ENCODE peak calls at places on chromosomes 16 and 17, in ten cellular contexts. M is heart left ventricle; I is AG10803; N is kidney; X is activated CD8-positive, alpha-beta T cell treated with anti-CD3 and anti-CD28 coated beads for 36 hours; U is left ventricle myocardium inferior; Y is RWPE1; Q is CD8-positive, alpha-beta T cell; J is cardiac fibroblast; K is A549. W is an unnamed sample.

GRCh38 chr17:61459968-61460718 is 7.9 kb downstream of the TBX4 start:
- DNase-seq in K (no peak), U (no peak), N (no peak), I (no peak), X (no peak), J (no peak), Y (no peak), Q (no peak), M (no peak), W (no peak)

GRCh38 chr16:2115591-2115973 is 20.1 kb downstream of the PKD1 start:
- DNase-seq in K (no peak), Q (no peak), I (no peak), Y (no peak), X (no peak), J (no peak), M (no peak), U (no peak), N (peak), W (no peak)

GRCh38 chr16:19883296-19883951 is 1.2 kb downstream of the GPRC5B start:
- DNase-seq in X (peak), I (no peak), Y (no peak), U (peak), Q (no peak), J (no peak), K (no peak), N (peak), M (peak), W (peak)

GRCh38 chr16:89152831-89153700 is 18.5 kb upstream of the CDH15 start:
- DNase-seq in U (no peak), N (peak), K (no peak), M (no peak), Y (no peak), Q (no peak), X (no peak), I (no peak), J (no peak), W (no peak)

GRCh38 chr16:7381671-7382070 is 49.0 kb downstream of the RBFOX1 start:
- DNase-seq in Y (no peak), U (no peak), M (no peak), K (no peak), I (no peak), X (no peak), J (no peak), Q (no peak), N (no peak), W (no peak)

GRCh38 chr16:73572135-73572534 is 524.2 kb upstream of the ZFHX3 start:
- DNase-seq in M (peak), J (no peak), Q (no peak), N (peak), K (no peak), U (peak), X (no peak), I (peak), Y (no peak), W (no peak)

GRCh38 chr16:9061358-9061813 is 30.1 kb upstream of the HAPSTR1 start:
- DNase-seq in U (peak), I (no peak), X (no peak), M (peak), K (no peak), J (peak), Y (no peak), Q (no peak), N (no peak), W (no peak)

GRCh38 chr17:10614536-10615155 is 42.5 kb downstream of the MYH3 start:
- DNase-seq in Y (peak), U (no peak), X (peak), J (peak), M (no peak), N (no peak), Q (no peak), K (peak), I (peak), W (peak)

GRCh38 chr16:21610006-21610544 is 10.7 kb downstream of the METTL9 start:
- DNase-seq in Y (no peak), I (no peak), M (no peak), K (no peak), N (no peak), J (no peak), U (no peak), Q (no peak), X (no peak), W (no peak)

GRCh38 chr17:73189417-73190099 is 3.3 kb upstream of the COG1 start:
- DNase-seq in Y (peak), N (no peak), Q (no peak), J (peak), X (no peak), K (peak), I (peak), M (no peak), U (no peak), W (peak)

GRCh38 chr16:10683160-10683559 is 11.6 kb downstream of the TEKT5 start:
- DNase-seq in Y (no peak), U (no peak), K (no peak), I (no peak), Q (no peak), N (no peak), X (no peak), M (peak), J (no peak), W (no peak)

GRCh38 chr16:82384017-82384416 is 214.0 kb upstream of the MPHOSPH6 start:
- DNase-seq in M (no peak), N (no peak), J (no peak), I (no peak), U (no peak), Y (no peak), Q (no peak), X (no peak), K (no peak), W (no peak)

GRCh38 chr16:83717814-83718213 is 90.0 kb upstream of the HSBP1 start:
- DNase-seq in I (peak), M (no peak), J (peak), Q (no peak), N (no peak), Y (no peak), X (no peak), U (no peak), K (no peak), W (no peak)

GRCh38 chr16:62545039-62545438 is 508.8 kb upstream of the CDH8 start:
- DNase-seq in J (no peak), N (no peak), Q (no peak), X (no peak), I (no peak), M (no peak), K (no peak), Y (no peak), U (no peak), W (no peak)

GRCh38 chr17:28466521-28467048 is 6.9 kb upstream of the SLC13A2 start:
- DNase-seq in J (no peak), Q (no peak), Y (no peak), I (no peak), M (no peak), N (no peak), K (no peak), X (no peak), U (no peak), W (no peak)

GRCh38 chr17:72334205-72334604 is 213.4 kb downstream of the SOX9 start:
- DNase-seq in U (no peak), M (no peak), N (no peak), K (no peak), J (peak), Q (no peak), Y (no peak), X (no peak), I (peak), W (no peak)

GRCh38 chr17:48047113-48047740 is 932 bp upstream of the NFE2L1 start:
- DNase-seq in N (no peak), M (no peak), X (no peak), K (no peak), I (no peak), Y (no peak), J (no peak), Q (no peak), U (no peak), W (no peak)

GRCh38 chr17:1203111-1203966 is 23.6 kb upstream of the ABR start:
- DNase-seq in M (peak), U (peak), J (peak), I (peak), K (peak), Y (peak), X (peak), N (peak), Q (peak), W (peak)

GRCh38 chr16:17269434-17269833 is 201.3 kb downstream of the XYLT1 start:
- DNase-seq in K (no peak), N (no peak), X (no peak), Q (no peak), U (no peak), J (peak), I (peak), Y (no peak), M (no peak), W (no peak)

GRCh38 chr16:23836078-23836403 is 258 bp downstream of the PRKCB start:
- DNase-seq in K (no peak), I (no peak), N (no peak), Y (no peak), U (no peak), J (no peak), Q (peak), X (no peak), M (no peak), W (no peak)

GRCh38 chr16:84281077-84281476 is 13.6 kb upstream of the WFDC1 start:
- DNase-seq in J (peak), U (no peak), Y (peak), Q (no peak), N (peak), X (no peak), M (no peak), I (peak), K (no peak), W (no peak)

GRCh38 chr17:28047806-28048205 is 5.3 kb downstream of the NLK start:
- DNase-seq in X (no peak), I (no peak), N (no peak), U (no peak), Q (no peak), J (no peak), K (no peak), M (no peak), Y (no peak), W (no peak)

GRCh38 chr17:48068491-48068961 is 20.4 kb downstream of the NFE2L1 start:
- DNase-seq in M (no peak), Y (no peak), N (no peak), X (peak), I (peak), K (peak), U (no peak), J (peak), Q (no peak), W (no peak)

GRCh38 chr16:49464877-49465504 is 91.4 kb downstream of the C16orf78 start:
- DNase-seq in K (no peak), X (peak), J (no peak), I (no peak), Q (no peak), M (no peak), Y (no peak), U (no peak), N (no peak), W (no peak)

GRCh38 chr17:58757162-58757613 is 1.5 kb downstream of the PPM1E start:
- DNase-seq in I (no peak), Q (no peak), U (no peak), N (no peak), K (no peak), M (no peak), Y (no peak), J (no peak), X (no peak), W (no peak)

GRCh38 chr16:69294051-69294450 is 17.1 kb upstream of the VPS4A start:
- DNase-seq in M (no peak), K (no peak), J (no peak), Q (no peak), U (no peak), I (peak), X (no peak), N (no peak), Y (no peak), W (no peak)

GRCh38 chr17:1709971-1710806 is at the start of gene TLCD2:
- DNase-seq in N (peak), X (no peak), M (peak), Y (peak), U (peak), I (peak), J (peak), Q (no peak), K (peak), W (peak)

GRCh38 chr17:3851461-3852100 is 5.5 kb upstream of the NCBP3 start:
- DNase-seq in X (no peak), N (no peak), J (no peak), I (no peak), K (no peak), M (no peak), Y (no peak), Q (no peak), U (no peak), W (no peak)

GRCh38 chr16:74871608-74872007 is 97.0 kb upstream of the FA2H start:
- DNase-seq in J (no peak), M (no peak), U (no peak), Q (no peak), X (no peak), I (no peak), N (no peak), K (no peak), Y (no peak), W (no peak)

GRCh38 chr17:19307521-19307920 is 55.0 kb downstream of the B9D1 start:
- DNase-seq in Q (no peak), U (no peak), I (no peak), K (no peak), Y (no peak), M (no peak), X (no peak), J (no peak), N (no peak), W (no peak)

GRCh38 chr17:69525920-69526841 is 111.7 kb downstream of the MAP2K6 start:
- DNase-seq in M (no peak), Q (no peak), K (peak), X (peak), U (peak), N (no peak), J (peak), I (peak), Y (peak), W (peak)

GRCh38 chr17:69528035-69528434 is 113.5 kb downstream of the MAP2K6 start:
- DNase-seq in M (no peak), Y (no peak), U (no peak), Q (no peak), K (no peak), X (no peak), J (no peak), N (no peak), I (no peak), W (no peak)

GRCh38 chr17:69523252-69523861 is 108.9 kb downstream of the MAP2K6 start:
- DNase-seq in X (peak), Q (no peak), Y (peak), K (peak), N (no peak), M (no peak), J (peak), U (no peak), I (peak), W (no peak)

GRCh38 chr17:69518951-69519350 is 104.5 kb downstream of the MAP2K6 start:
- DNase-seq in Q (no peak), I (peak), J (no peak), U (no peak), K (no peak), X (no peak), Y (no peak), N (no peak), M (no peak), W (no peak)

DNA sequence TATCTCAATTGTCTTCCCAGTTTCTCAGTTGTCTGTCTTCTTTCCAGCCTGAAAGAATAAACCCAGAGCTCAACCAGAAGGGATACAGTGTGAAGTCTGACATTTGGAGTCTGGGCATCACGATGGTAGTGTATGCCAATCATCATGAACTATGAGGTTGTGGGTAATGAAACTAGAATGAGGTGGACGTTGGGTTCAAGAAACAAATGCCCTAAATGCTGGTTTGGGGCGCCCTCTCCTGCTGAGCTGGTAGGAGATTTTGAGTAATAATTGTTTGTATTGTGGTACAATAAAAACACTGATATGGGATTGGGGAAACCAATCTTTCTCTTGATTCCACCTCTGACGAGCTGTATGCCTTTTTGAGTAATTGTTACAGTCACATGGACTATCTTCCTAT is 110.4 kb downstream of the MAP2K6 start:
- DNase-seq in Q (no peak), N (no peak), M (no peak), J (peak), Y (no peak), X (no peak), I (no peak), K (no peak), U (no peak), W (no peak)
- TF ChIP-seq CTCF in Q (no peak), N (no peak), M (no peak), J (no peak), Y (no peak), X (no peak), I (peak), K (peak), U (no peak), W (no peak)

GRCh38 chr17:37505333-37505732 is 15.6 kb downstream of the DUSP14 start:
- DNase-seq in M (no peak), N (no peak), Q (no peak), J (no peak), Y (no peak), I (no peak), U (no peak), X (no peak), K (no peak), W (no peak)

GRCh38 chr17:37503148-37503547 is 13.5 kb downstream of the DUSP14 start:
- DNase-seq in X (no peak), M (no peak), J (no peak), K (no peak), I (no peak), N (no peak), Q (no peak), U (no peak), Y (no peak), W (no peak)

GRCh38 chr17:37510056-37510455 is 20.4 kb downstream of the DUSP14 start:
- DNase-seq in Y (no peak), K (no peak), X (no peak), Q (no peak), I (no peak), U (no peak), N (no peak), J (no peak), M (no peak), W (no peak)

GRCh38 chr17:37507108-37507507 is 17.4 kb downstream of the DUSP14 start:
- DNase-seq in Y (no peak), J (no peak), I (no peak), K (no peak), X (no peak), U (no peak), M (no peak), Q (no peak), N (no peak), W (no peak)

GRCh38 chr17:37506678-37507077 is 17.0 kb downstream of the DUSP14 start:
- DNase-seq in X (peak), I (no peak), J (peak), Q (no peak), U (no peak), K (peak), N (no peak), M (no peak), Y (peak), W (peak)
- TF ChIP-seq CTCF in X (peak), I (peak), J (peak), Q (no peak), U (peak), K (peak), N (peak), M (peak), Y (peak), W (peak)

GRCh38 chr17:16285646-16286008 is 67.6 kb downstream of the CENPV start:
- DNase-seq in K (no peak), U (no peak), M (no peak), Y (no peak), Q (no peak), J (no peak), N (no peak), X (no peak), I (no peak), W (no peak)
- TF ChIP-seq CTCF in K (peak), U (peak), M (peak), Y (peak), Q (peak), J (peak), N (peak), X (peak), I (peak), W (peak)

GRCh38 chr17:78854508-78854907 is 13.9 kb upstream of the USP36 start:
- DNase-seq in U (no peak), M (no peak), N (no peak), Q (no peak), Y (no peak), K (no peak), I (no peak), J (no peak), X (no peak), W (no peak)

GRCh38 chr17:78853926-78854394 is 13.3 kb upstream of the USP36 start:
- DNase-seq in K (no peak), Y (no peak), N (no peak), J (no peak), Q (no peak), M (no peak), I (no peak), X (no peak), U (no peak), W (no peak)

GRCh38 chr17:78849026-78849425 is 8.4 kb upstream of the USP36 start:
- DNase-seq in N (no peak), I (no peak), K (no peak), J (no peak), X (no peak), Y (no peak), U (no peak), M (no peak), Q (no peak), W (no peak)

GRCh38 chr17:78855561-78856165 is 15.0 kb upstream of the USP36 start:
- DNase-seq in X (no peak), K (no peak), I (no peak), M (no peak), Q (no peak), Y (no peak), J (no peak), U (no peak), N (no peak), W (no peak)

GRCh38 chr17:78852709-78853111 is 12.1 kb upstream of the USP36 start:
- DNase-seq in I (no peak), Y (no peak), K (no peak), X (no peak), J (peak), U (no peak), M (no peak), N (no peak), Q (no peak), W (no peak)
- TF ChIP-seq CTCF in I (no peak), Y (no peak), K (no peak), X (no peak), J (peak), U (peak), M (no peak), N (no peak), Q (no peak), W (no peak)

GRCh38 chr16:72021043-72021442 is 12.5 kb downstream of the DHODH start:
- DNase-seq in J (no peak), U (no peak), N (no peak), X (no peak), Q (no peak), Y (no peak), K (no peak), I (no peak), M (no peak), W (peak)
- TF ChIP-seq CTCF in J (peak), U (peak), N (no peak), X (no peak), Q (no peak), Y (no peak), K (no peak), I (peak), M (no peak), W (peak)

DNA sequence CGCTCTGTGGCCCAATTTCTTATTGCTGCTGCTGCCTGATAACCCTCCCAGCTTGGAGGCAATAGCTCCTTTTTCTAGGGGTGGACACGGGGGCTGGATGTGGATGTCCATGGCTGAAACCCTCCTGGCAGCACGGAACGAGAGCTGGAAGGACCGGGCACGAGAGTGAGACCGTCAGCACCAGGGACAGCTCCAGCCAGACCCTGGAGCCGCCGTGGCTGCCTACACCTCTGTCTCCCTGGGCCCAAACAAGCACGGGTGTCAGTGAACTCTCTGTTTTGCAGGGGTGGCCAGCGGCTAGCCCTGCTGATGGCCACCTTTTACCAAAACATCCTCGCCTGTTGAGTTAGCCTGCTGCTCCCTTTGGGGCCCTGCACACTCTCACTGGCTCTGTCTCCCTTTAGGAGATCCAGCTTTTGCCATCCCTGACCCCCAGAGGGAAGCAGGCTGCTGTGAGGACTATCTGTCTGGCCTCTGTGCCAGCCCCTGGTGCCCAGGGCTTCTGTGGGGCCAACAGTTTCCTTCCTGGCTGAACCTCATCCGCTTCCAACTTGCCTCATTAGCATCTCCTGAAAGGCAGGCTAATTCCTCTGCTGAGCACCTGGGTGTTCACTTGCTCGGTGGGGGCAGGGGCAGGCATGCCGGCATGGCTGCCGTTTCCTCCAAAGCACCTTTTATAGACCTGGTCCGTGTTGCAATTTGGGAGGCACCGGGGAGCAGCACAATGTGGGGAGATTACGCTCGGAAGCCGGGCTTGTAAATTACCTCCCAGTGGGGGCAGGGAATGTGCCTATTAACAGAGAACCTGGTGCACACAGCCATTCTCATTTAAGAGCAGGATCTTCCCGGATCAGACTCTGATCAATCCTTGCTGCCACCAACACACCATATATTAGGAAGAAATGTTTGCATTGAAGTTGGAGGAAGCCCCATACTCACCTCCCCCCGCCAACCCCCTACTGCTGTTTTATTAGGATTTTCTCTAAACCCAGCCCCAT is 118.2 kb downstream of the ENGASE start:
- DNase-seq in K (peak), I (peak), X (peak), Q (peak), J (peak), N (no peak), M (peak), Y (peak), U (peak), W (peak)
- TF ChIP-seq CTCF in K (no peak), I (no peak), X (no peak), Q (no peak), J (no peak), N (no peak), M (no peak), Y (no peak), U (no peak), W (no peak)

W was measured in neural crest cell.